ENCODE peak calls at places on chromosomes 3 and 15, in five cellular contexts. P is GM12891, X is GM23338, Z is breast epithelium, B is HL-60. V is an unnamed sample.

GRCh38 chr3:136366289-136366688 is 116.1 kb downstream of the PCCB start:
- DNase-seq in P (no peak), B (no peak), X (no peak), Z (no peak), V (no peak)

GRCh38 chr15:89628791-89629715 is 26.2 kb downstream of the KIF7 start:
- DNase-seq in Z (no peak), X (peak; percentile 23), P (peak; percentile 16), B (no peak), V (no peak)

GRCh38 chr3:98817546-98817945 is 54.4 kb downstream of the ST3GAL6 start:
- DNase-seq in Z (no peak), P (peak; percentile 9), B (no peak), X (peak; percentile 76), V (no peak)

GRCh38 chr3:21783834-21784233 is 32.8 kb upstream of the ZNF385D start:
- DNase-seq in P (no peak), B (no peak), X (no peak), Z (no peak), V (no peak)

GRCh38 chr3:128052831-128053419 is 688 bp downstream of the SEC61A1 start:
- DNase-seq in X (no peak), Z (no peak), P (no peak), B (no peak), V (no peak)

GRCh38 chr15:79195802-79196201 is 86.7 kb upstream of the ANKRD34C start:
- DNase-seq in B (no peak), X (peak; percentile 66), Z (no peak), P (no peak), V (no peak)

GRCh38 chr3:13658681-13659080 is 109.8 kb downstream of the FBLN2 start:
- DNase-seq in X (no peak), B (no peak), Z (no peak), P (no peak), V (no peak)

GRCh38 chr3:161150001-161150525 is 44.9 kb upstream of the B3GALNT1 start:
- DNase-seq in X (no peak), B (no peak), Z (no peak), P (no peak), V (no peak)

GRCh38 chr15:36601497-36601932 is 22.1 kb downstream of the CDIN1 start:
- DNase-seq in Z (no peak), P (no peak), B (no peak), X (no peak), V (no peak)
- TF ChIP-seq POLR2AphosphoS5 in Z (no peak), P (no peak), B (no peak), X (no peak), V (no peak)

DNA sequence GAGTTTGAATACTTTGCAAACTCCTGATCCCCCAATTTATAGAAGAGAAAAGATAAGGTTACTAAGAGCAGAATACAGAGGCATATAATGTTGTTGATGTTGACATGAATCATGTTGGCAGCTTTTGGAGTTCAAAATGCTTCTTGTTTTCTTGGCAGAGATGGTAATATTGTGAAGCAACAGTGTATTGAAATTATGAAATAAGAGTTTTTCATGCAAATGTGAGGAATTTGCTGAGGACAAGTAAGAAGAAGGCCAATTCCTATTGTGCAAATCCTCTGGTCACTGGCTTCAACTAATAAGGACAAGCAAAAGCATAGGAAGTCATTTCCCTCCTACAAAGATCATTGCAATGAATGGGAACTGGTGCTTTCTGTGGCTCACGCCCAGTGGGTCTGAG is 126.9 kb upstream of the CHL1 start:
- DNase-seq in Z (no peak), B (no peak), P (no peak), X (no peak), V (no peak)
- TF ChIP-seq POLR2AphosphoS5 in Z (peak; percentile 72), B (no peak), P (no peak), X (no peak), V (no peak)

GRCh38 chr3:100002599-100003350 is 111.5 kb downstream of the FILIP1L start:
- DNase-seq in B (peak; percentile 56), P (no peak), X (no peak), Z (no peak), V (no peak)
- TF ChIP-seq POLR2AphosphoS5 in B (no peak), P (no peak), X (no peak), Z (peak; percentile 22), V (no peak)

DNA sequence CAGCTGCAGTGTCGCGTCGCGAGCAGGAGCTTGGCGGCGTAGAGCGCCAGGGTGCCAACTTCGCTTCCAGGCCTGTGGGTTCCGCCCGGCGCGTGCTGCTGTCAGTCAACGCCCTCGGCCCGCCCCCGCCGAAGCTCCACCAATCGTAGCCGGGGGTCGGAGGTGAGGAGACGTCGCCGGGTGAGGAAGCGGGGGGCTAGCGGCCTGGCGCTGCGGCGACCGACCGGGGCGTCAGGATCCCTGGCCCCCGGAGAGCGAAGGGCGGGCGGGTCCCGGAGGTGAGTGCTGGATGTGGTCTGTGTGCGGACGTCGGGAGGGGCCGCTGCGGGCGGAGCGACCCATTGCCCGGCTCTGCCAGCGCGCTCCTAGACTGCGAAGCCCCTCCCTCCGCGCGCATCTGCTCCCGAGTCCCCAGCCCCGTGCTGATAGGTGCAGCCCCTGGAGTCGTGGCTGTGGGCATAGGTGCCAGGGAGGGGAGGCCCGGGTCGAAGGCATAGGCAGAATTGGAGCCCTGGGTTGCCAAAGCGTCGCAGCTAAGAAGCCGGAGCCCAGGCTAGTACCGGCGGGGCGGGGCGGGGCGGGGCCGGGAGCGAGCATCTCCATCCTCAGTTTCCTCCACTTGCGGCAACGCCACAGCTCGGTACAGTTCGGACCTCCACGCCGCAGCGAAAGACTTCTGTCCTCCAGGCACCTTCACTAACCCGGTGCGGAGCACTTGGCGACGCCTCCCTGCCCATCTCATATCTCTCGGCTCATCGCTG is at the start of gene NXPE3:
- DNase-seq in Z (peak; percentile 85), B (peak; percentile 88), P (peak; percentile 80), X (peak; percentile 94), V (peak; percentile 76)
- TF ChIP-seq POLR2AphosphoS5 in Z (no peak), B (peak; percentile 53), P (peak; percentile 37), X (peak; percentile 55), V (peak; percentile 57)

GRCh38 chr15:52028431-52029093 is 9.5 kb downstream of the MAPK6 start:
- DNase-seq in B (no peak), P (no peak), Z (no peak), X (no peak), V (no peak)

GRCh38 chr15:52031542-52031941 is 12.5 kb downstream of the MAPK6 start:
- DNase-seq in B (no peak), Z (no peak), P (no peak), X (no peak), V (no peak)
- TF ChIP-seq POLR2AphosphoS5 in B (no peak), Z (no peak), P (no peak), X (no peak), V (no peak)

DNA sequence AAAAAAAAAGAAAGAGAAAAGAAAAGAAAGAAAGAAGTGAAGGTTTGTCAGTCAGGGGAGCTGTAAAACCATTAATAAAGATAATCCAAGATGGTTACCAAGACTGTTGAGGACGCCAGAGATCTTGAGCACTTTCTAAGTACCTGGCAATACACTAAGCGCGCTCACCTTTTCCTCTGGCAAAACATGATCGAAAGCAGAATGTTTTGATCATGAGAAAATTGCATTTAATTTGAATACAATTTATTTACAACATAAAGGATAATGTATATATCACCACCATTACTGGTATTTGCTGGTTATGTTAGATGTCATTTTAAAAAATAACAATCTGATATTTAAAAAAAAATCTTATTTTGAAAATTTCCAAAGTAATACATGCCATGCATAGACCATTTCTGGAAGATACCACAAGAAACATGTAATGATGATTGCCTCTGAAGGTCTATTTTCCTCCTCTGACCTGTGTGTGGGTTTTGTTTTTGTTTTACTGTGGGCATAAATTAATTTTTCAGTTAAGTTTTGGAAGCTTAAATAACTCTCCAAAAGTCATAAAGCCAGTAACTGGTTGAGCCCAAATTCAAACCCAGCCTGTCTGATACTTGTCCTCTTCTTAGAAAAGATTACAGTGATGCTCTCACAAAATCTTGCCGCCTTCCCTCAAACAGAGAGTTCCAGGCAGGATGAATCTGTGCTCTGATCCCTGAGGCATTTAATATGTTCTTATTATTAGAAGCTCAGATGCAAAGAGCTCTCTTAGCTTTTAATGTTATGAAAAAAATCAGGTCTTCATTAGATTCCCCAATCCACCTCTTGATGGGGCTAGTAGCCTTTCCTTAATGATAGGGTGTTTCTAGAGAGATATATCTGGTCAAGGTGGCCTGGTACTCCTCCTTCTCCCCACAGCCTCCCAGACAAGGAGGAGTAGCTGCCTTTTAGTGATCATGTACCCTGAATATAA is 2.0 kb downstream of the B2M start:
- DNase-seq in X (peak; percentile 66), P (no peak), Z (no peak), B (no peak), V (no peak)
- TF ChIP-seq POLR2AphosphoS5 in X (no peak), P (peak; percentile 67), Z (no peak), B (no peak), V (peak; percentile 71)

GRCh38 chr3:118636841-118637240 is 397.8 kb downstream of the IGSF11 start:
- DNase-seq in P (no peak), Z (no peak), X (peak; percentile 69), B (no peak), V (no peak)
- TF ChIP-seq POLR2AphosphoS5 in P (no peak), Z (no peak), X (no peak), B (no peak), V (no peak)

GRCh38 chr3:46400846-46401245 is 6.0 kb downstream of the CCR5AS start:
- DNase-seq in X (no peak), Z (no peak), B (no peak), P (no peak), V (no peak)

GRCh38 chr3:46399557-46399956 is 7.3 kb downstream of the CCR5AS start:
- DNase-seq in Z (no peak), P (no peak), B (no peak), X (no peak), V (no peak)

GRCh38 chr3:46398186-46398955 is 8.5 kb downstream of the CCR5AS start:
- DNase-seq in Z (no peak), P (no peak), X (no peak), B (no peak), V (no peak)

GRCh38 chr3:46401579-46401978 is 5.3 kb downstream of the CCR5AS start:
- DNase-seq in B (no peak), Z (no peak), P (no peak), X (no peak), V (no peak)

DNA sequence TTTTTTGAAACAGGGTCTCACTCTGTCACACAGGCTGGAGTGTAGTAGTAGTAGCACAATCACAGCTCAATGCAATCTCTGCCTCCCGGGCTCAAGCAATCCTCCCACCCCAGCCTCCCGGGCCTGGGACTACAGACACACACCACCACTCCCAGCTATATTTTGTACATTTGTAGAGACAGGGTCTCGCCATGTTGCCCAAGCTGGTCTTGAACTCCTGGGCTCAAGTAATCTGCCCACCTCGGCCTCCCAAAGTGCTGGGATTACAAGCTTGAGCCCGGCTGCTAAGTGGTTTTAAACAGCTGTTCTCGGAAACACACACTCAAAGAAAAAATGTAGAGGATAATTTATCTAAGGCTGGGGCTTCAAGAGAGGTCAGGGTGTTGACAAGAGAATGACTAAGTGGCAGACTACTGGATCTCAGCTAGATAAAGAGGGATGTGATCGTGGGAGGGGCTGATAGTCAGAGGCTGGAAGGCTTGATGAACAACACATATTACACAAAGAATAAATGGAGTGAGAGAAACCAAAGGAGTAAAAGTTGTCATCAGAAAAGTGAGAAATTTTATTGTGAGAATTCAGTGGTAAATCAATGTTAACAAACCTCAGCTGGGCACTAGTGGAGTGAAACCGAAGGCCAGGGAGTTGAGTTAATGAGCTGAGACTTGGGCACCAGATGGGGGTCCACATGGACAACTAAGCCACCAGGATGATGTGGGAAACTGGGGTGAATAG is 6.7 kb downstream of the CCR5AS start:
- DNase-seq in B (no peak), Z (no peak), P (no peak), X (no peak), V (no peak)
- TF ChIP-seq POLR2AphosphoS5 in B (no peak), Z (no peak), P (no peak), X (no peak), V (no peak)

V was measured in GM12892.